ENCODE peak calls at places on chromosomes 4 and X, in seven cellular contexts. I is small intestine, E is psoas muscle, R is K562, T is SK-N-SH, B is IMR-90, U is aorta. M is an unnamed sample.

GRCh38 chr4:15778742-15779231 is 659 bp downstream of the CD38 start:
- DNase-seq in I (peak; percentile 36), E (peak; percentile 62), R (no peak), T (no peak), B (no peak), U (peak; percentile 84), M (no peak)

GRCh38 chr4:36618102-36618501 is 336.7 kb downstream of the DTHD1 start:
- DNase-seq in I (no peak), E (no peak), R (no peak), T (no peak), B (no peak), U (no peak), M (no peak)

GRCh38 chr4:36011381-36011780 is 232.9 kb downstream of the ARAP2 start:
- DNase-seq in I (no peak), E (no peak), R (no peak), T (no peak), B (no peak), U (no peak), M (no peak)

GRCh38 chrX:107676559-107677378 is 48.5 kb downstream of the PRPS1 start:
- DNase-seq in I (peak; percentile 91), E (peak; percentile 89), R (peak; percentile 86), T (peak; percentile 62), B (peak; percentile 84), U (peak; percentile 97), M (peak; percentile 82)

GRCh38 chr4:88791274-88791673 is 93.6 kb upstream of the NAP1L5 start:
- DNase-seq in I (no peak), E (no peak), R (peak; percentile 11), T (no peak), B (peak; percentile 23), U (no peak), M (no peak)

GRCh38 chr4:130722370-130722769 is 1626.4 kb downstream of the C4orf33 start:
- DNase-seq in I (no peak), E (no peak), R (no peak), T (no peak), B (no peak), U (no peak), M (no peak)

GRCh38 chr4:143185253-143186107 is 763 bp downstream of the USP38 start:
- DNase-seq in I (peak; percentile 25), E (peak; percentile 23), R (peak; percentile 48), T (peak; percentile 6), B (peak; percentile 8), U (no peak), M (peak; percentile 81)

GRCh38 chr4:169017971-169018370 is 7.9 kb upstream of the CBR4 start:
- DNase-seq in I (no peak), E (no peak), R (no peak), T (no peak), B (no peak), U (no peak), M (peak; percentile 86)

GRCh38 chrX:100407147-100407783 is 2.8 kb downstream of the PCDH19 start:
- DNase-seq in I (no peak), E (no peak), R (no peak), T (no peak), B (no peak), U (no peak), M (no peak)

GRCh38 chr4:173516621-173517612 is 13.1 kb downstream of the HAND2 start:
- DNase-seq in I (peak; percentile 11), E (no peak), R (no peak), T (peak; percentile 70), B (no peak), U (no peak), M (peak; percentile 75)

GRCh38 chrX:67544281-67544680 is 460 bp downstream of the AR start:
- DNase-seq in I (no peak), E (peak; percentile 16), R (no peak), T (peak; percentile 11), B (no peak), U (peak; percentile 78), M (no peak)

GRCh38 chr4:3345384-3345783 is 52.6 kb downstream of the RGS12 start:
- DNase-seq in I (no peak), E (no peak), R (no peak), T (no peak), B (no peak), U (no peak), M (no peak)

DNA sequence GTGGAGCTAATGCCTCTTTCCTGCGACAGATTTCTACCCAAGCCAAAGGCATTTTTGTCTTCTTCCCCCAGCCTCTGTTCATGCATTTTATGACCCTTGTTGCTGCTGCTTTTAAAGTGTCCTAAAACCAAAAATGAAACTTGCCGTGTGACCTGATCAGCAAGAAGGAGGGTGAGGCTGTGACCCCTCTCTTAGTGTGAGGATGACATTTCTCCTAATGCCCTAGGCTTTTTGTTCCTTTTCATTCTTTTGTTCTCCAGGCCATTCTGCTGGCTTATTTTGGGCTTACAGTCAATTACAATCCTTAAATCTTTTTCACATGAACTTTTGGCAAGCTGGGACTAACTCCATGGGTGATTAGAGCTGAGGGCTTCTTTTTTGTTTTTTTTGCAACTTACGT is 34.4 kb downstream of the PTTG2 start:
- DNase-seq in I (peak; percentile 18), E (no peak), R (no peak), T (no peak), B (no peak), U (no peak), M (no peak)
- H3K4me1 ChIP-seq in I (peaks cover 1% of the 10 kb centered on the region), E (peaks cover 2% of the 10 kb centered on the region), R (peaks cover 3% of the 10 kb centered on the region), T (no peaks in the 10 kb centered on the region), B (peaks cover 1% of the 10 kb centered on the region), U (peaks cover 9% of the 10 kb centered on the region), M (peaks cover 11% of the 10 kb centered on the region)

GRCh38 chrX:13162772-13163171 is 118.4 kb upstream of the FAM9C start:
- DNase-seq in I (peak; percentile 62), E (no peak), R (no peak), T (no peak), B (no peak), U (no peak), M (no peak)

GRCh38 chrX:13165747-13166146 is 121.3 kb upstream of the FAM9C start:
- DNase-seq in I (no peak), E (no peak), R (no peak), T (no peak), B (no peak), U (no peak), M (no peak)

GRCh38 chrX:13165266-13165665 is 120.8 kb upstream of the FAM9C start:
- DNase-seq in I (no peak), E (no peak), R (no peak), T (no peak), B (no peak), U (no peak), M (no peak)

GRCh38 chrX:13167444-13168207 is 123.2 kb upstream of the FAM9C start:
- DNase-seq in I (no peak), E (no peak), R (no peak), T (peak; percentile 20), B (peak; percentile 22), U (no peak), M (no peak)

GRCh38 chrX:13164611-13165010 is 120.2 kb upstream of the FAM9C start:
- DNase-seq in I (no peak), E (no peak), R (no peak), T (no peak), B (no peak), U (no peak), M (peak; percentile 57)
- H3K4me3 ChIP-seq in I (no peak overlapping the region), E (no peak overlapping the region), R (no peak overlapping the region), T (no peak overlapping the region), B (no peak overlapping the region), U (no peak overlapping the region), M (peak overlapping the region; percentile 65)

DNA sequence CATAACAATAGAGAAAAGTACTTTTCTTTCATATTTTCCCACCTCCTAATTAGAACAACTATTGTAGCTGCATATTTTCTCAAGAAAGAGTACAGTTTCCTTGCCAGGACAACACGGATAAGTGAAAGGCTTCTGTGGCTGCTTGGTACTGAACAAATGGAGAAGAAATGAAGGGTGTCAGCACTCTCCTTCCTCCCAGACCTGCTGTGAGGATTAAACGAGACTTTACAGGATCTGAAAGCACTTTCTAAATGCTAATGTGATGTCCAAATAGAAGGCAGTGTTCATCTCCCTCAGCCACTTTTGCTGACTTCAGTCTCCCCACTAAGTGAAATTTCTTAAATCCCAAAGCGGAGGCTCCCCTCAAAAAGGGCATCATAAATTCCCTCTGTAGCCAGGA is 13.9 kb downstream of the NIPAL1 start:
- DNase-seq in I (no peak), E (no peak), R (no peak), T (no peak), B (no peak), U (no peak), M (no peak)
- H3K4me1 ChIP-seq in I (no peaks in the 10 kb centered on the region), E (peaks cover 14% of the 10 kb centered on the region), R (no peaks in the 10 kb centered on the region), T (no peaks in the 10 kb centered on the region), B (no peaks in the 10 kb centered on the region), U (no peaks in the 10 kb centered on the region), M (peaks cover 11% of the 10 kb centered on the region)

DNA sequence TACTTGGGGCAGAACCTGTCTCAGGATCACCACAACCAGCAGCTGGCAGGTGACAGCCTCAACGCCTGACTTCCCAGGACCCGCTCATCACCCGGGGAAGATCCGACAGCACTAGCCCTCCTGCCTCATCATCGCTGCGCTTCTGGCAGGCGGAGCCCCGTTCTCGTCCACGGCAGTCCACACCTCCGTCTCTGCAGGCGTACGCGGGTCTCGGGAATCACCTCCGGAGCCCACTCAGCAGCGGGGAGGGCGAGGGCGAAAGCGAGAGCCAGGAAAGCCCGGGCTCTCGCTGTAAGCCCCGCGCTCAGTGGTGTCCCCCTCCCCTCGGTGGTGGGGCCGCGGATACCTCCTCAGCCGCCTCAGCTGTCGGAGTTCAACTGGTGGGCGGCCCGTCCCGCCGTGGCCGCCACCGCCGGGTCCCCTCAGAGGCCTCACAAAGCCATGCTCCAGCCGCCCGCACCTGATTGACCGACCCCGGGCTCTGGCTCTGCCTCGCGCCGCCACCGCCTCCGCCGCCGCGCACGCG is 518 bp upstream of the CNKSR2 start:
- DNase-seq in I (no peak), E (no peak), R (no peak), T (no peak), B (no peak), U (peak; percentile 59), M (no peak)
- H3K4me3 ChIP-seq in I (peak overlapping the region; percentile 58), E (peak overlapping the region; percentile 66), R (no peak overlapping the region), T (peak overlapping the region; percentile 40), B (peak overlapping the region; percentile 60), U (peak overlapping the region; percentile 16), M (peak overlapping the region; percentile 79)

GRCh38 chr4:139076016-139076744 is 60.6 kb downstream of the NOCT start:
- DNase-seq in I (no peak), E (no peak), R (no peak), T (no peak), B (no peak), U (no peak), M (no peak)

GRCh38 chr4:139082750-139083532 is 67.4 kb downstream of the NOCT start:
- DNase-seq in I (peak; percentile 98), E (peak; percentile 92), R (peak; percentile 99), T (peak; percentile 89), B (peak; percentile 97), U (peak; percentile 96), M (peak; percentile 98)

GRCh38 chr4:139078926-139079325 is 63.3 kb downstream of the NOCT start:
- DNase-seq in I (no peak), E (no peak), R (no peak), T (no peak), B (no peak), U (no peak), M (no peak)

GRCh38 chr4:139077567-139078355 is 62.2 kb downstream of the NOCT start:
- DNase-seq in I (no peak), E (no peak), R (no peak), T (no peak), B (no peak), U (no peak), M (no peak)
- H3K4me1 ChIP-seq in I (no peaks in the 10 kb centered on the region), E (peaks cover 68% of the 10 kb centered on the region), R (no peaks in the 10 kb centered on the region), T (peaks cover 9% of the 10 kb centered on the region), B (no peaks in the 10 kb centered on the region), U (no peaks in the 10 kb centered on the region), M (peaks cover 4% of the 10 kb centered on the region)